ENCODE peak calls at places on chromosomes 3 and 15, in six cellular contexts. One of them, this sample, is unnamed.

GRCh38 chr3:124075758-124076157 is 83.8 kb upstream of the ROPN1 start:
- DNase-seq in GM06990: no peak
- DNase-seq in right atrium auricular region: no peak
- DNase-seq in spleen: peak; percentile 77
- DNase-seq in psoas muscle: peak; percentile 48
- DNase-seq in astrocyte of the cerebellum: no peak
- DNase-seq in this sample: no peak

GRCh38 chr3:140384028-140384771 is 293.7 kb upstream of the TRIM42 start:
- DNase-seq in GM06990: no peak
- DNase-seq in spleen: no peak
- DNase-seq in astrocyte of the cerebellum: no peak
- DNase-seq in right atrium auricular region: no peak
- DNase-seq in psoas muscle: no peak
- DNase-seq in this sample: no peak

GRCh38 chr15:63896336-63897115 is 62.8 kb upstream of the HERC1 start:
- DNase-seq in spleen: peak; percentile 81
- DNase-seq in astrocyte of the cerebellum: peak; percentile 38
- DNase-seq in psoas muscle: peak; percentile 72
- DNase-seq in right atrium auricular region: no peak
- DNase-seq in GM06990: peak; percentile 74
- DNase-seq in this sample: no peak

GRCh38 chr3:94694894-94695293 is 632.0 kb downstream of the NSUN3 start:
- DNase-seq in astrocyte of the cerebellum: no peak
- DNase-seq in spleen: no peak
- DNase-seq in right atrium auricular region: no peak
- DNase-seq in GM06990: no peak
- DNase-seq in psoas muscle: no peak
- DNase-seq in this sample: no peak

GRCh38 chr3:11654166-11654565 is 10.5 kb upstream of the VGLL4 start:
- DNase-seq in astrocyte of the cerebellum: no peak
- DNase-seq in right atrium auricular region: no peak
- DNase-seq in spleen: no peak
- DNase-seq in GM06990: no peak
- DNase-seq in psoas muscle: no peak
- DNase-seq in this sample: no peak

GRCh38 chr3:25663324-25664065 is 1.2 kb downstream of the TOP2B start:
- DNase-seq in astrocyte of the cerebellum: no peak
- DNase-seq in psoas muscle: no peak
- DNase-seq in spleen: no peak
- DNase-seq in GM06990: peak; percentile 35
- DNase-seq in right atrium auricular region: no peak
- DNase-seq in this sample: no peak

GRCh38 chr3:185764168-185764988 is 60.5 kb downstream of the IGF2BP2 start:
- DNase-seq in right atrium auricular region: no peak
- DNase-seq in spleen: no peak
- DNase-seq in astrocyte of the cerebellum: no peak
- DNase-seq in GM06990: no peak
- DNase-seq in psoas muscle: no peak
- DNase-seq in this sample: no peak

GRCh38 chr3:18438586-18438985 is 13.4 kb upstream of the SATB1 start:
- DNase-seq in spleen: peak; percentile 78
- DNase-seq in psoas muscle: no peak
- DNase-seq in right atrium auricular region: no peak
- DNase-seq in GM06990: no peak
- DNase-seq in astrocyte of the cerebellum: no peak
- DNase-seq in this sample: no peak

GRCh38 chr3:171806200-171807128 is 3.8 kb downstream of the PLD1 start:
- DNase-seq in right atrium auricular region: no peak
- DNase-seq in spleen: no peak
- DNase-seq in psoas muscle: no peak
- DNase-seq in astrocyte of the cerebellum: no peak
- DNase-seq in GM06990: no peak
- DNase-seq in this sample: peak; percentile 83

GRCh38 chr3:155455765-155456164 is 162.3 kb upstream of the STRIT1 start:
- DNase-seq in psoas muscle: no peak
- DNase-seq in right atrium auricular region: no peak
- DNase-seq in astrocyte of the cerebellum: no peak
- DNase-seq in spleen: no peak
- DNase-seq in GM06990: no peak
- DNase-seq in this sample: no peak

DNA sequence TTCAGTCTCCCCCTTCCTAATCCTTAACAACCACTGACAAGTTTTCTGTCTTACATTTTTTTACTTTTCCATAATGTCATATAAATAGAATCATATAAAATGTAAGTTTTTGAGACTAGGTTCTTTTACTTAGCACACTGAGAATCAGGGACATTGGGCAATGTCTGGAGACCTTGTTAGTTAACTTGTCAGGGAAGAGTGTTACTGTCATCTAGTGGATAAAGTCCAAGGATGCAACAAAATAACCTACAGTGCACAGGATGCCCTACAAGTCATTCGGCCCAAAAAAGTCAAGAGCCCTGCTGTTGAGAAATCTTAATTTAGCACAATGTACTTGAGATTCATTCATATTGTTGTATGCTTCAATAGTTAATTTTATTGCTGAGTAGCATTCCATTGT is 95.6 kb upstream of the MCTP2 start:
- DNase-seq in GM06990: no peak
- DNase-seq in spleen: no peak
- DNase-seq in right atrium auricular region: no peak
- DNase-seq in psoas muscle: no peak
- DNase-seq in astrocyte of the cerebellum: no peak
- DNase-seq in this sample: no peak
- TF ChIP-seq CTCF in GM06990: no peak
- TF ChIP-seq CTCF in spleen: no peak
- TF ChIP-seq CTCF in right atrium auricular region: no peak
- TF ChIP-seq CTCF in psoas muscle: no peak
- TF ChIP-seq CTCF in astrocyte of the cerebellum: no peak
- TF ChIP-seq CTCF in this sample: no peak

DNA sequence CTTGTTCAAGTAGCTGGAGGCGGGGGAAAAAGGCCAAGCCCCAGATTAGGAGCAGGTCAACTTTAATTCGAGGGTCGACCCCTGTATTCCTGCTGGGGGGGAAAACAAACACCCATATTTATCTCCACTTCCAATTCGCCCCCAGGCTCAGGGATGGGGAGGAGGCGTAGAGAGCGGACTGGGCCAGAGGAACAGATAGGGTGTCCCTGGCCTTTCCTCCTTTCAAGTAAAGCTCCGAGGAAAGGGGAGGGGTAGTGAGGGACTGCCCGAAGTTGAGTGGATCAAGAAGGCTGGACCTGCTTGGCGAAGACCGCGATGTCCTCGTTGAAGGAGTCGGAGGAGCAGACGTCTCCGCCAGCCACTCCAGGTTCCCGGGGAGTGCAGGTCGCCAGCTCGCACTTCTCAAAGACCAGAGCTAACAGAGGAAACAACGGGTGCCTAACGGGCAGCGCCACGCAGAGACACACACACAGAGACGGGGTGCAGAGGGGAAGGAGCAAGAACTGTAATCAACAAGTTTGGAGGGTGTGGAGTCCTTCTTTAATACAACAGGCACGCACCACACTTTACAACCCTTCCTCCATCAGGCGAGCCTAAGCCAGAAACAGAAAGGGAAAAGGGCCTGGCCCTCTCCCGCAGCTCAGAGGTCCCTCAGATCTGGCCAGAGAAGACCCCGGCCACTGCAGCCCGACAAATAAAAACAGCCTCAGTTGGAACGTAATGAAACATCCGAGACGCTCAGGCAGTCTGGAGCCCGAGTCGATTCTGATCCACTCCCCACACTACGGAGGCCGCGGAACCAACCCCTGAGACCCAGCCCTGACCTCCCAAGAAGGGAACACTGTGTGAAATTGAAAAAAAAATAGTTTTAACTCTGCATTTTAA is 4.1 kb downstream of the MEIS2 start:
- DNase-seq in right atrium auricular region: no peak
- DNase-seq in spleen: peak; percentile 69
- DNase-seq in GM06990: no peak
- DNase-seq in astrocyte of the cerebellum: no peak
- DNase-seq in psoas muscle: no peak
- DNase-seq in this sample: no peak
- H3K4me3 ChIP-seq in right atrium auricular region: peak overlapping the region; percentile 58
- H3K4me3 ChIP-seq in spleen: peak overlapping the region; percentile 56
- H3K4me3 ChIP-seq in GM06990: peak overlapping the region; percentile 88
- H3K4me3 ChIP-seq in astrocyte of the cerebellum: peak overlapping the region; percentile 88
- H3K4me3 ChIP-seq in psoas muscle: peak overlapping the region; percentile 89
- H3K4me3 ChIP-seq in this sample: peak overlapping the region; percentile 93

DNA sequence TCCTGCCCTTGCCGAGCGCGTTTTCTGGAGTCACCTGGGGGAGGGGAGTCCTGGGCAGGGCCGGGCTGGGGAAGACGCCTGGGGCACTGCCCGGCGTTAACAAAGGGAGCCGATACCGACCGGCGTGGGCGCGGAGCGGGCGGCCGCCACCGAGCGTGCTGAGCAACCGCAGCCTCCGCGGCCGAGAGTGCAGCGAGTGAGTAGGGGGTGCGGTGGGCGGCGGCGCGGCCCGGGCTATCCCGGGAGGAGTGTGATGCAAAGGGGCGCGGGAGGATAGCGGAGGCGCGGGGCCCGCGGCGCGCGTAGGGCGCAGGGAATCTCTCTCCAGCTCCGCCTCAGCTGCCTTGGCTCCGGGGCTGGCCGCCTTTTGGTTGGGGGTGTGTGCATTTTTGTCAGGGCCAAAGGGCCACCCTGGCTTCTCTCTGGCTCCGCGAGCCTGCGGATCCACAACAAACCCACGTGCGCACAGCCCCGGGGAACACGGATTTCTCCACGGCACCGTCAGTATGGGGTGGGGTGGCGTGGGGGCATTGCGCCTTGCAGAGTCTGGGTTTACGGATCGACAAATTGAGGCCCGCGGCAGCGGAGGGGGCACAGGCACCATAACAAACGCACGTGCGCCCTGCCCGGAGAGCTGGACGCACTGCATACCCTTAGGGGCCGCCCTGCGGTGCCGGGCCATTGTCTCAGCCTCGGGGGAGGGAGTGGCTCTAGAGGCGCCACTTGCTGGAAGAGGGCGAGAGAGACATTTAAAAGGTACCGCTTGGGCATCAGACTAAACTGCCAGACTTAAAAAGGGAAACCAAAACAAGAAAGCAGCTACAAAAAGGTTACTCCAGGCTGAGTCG is 537 bp downstream of the ST6GAL1 start:
- DNase-seq in psoas muscle: peak; percentile 62
- DNase-seq in astrocyte of the cerebellum: no peak
- DNase-seq in GM06990: peak; percentile 83
- DNase-seq in right atrium auricular region: no peak
- DNase-seq in spleen: peak; percentile 95
- DNase-seq in this sample: no peak
- TF ChIP-seq CTCF in psoas muscle: peak; percentile 14
- TF ChIP-seq CTCF in astrocyte of the cerebellum: no peak
- TF ChIP-seq CTCF in GM06990: peak; percentile 49
- TF ChIP-seq CTCF in right atrium auricular region: no peak
- TF ChIP-seq CTCF in spleen: peak; percentile 34
- TF ChIP-seq CTCF in this sample: peak; percentile 14

GRCh38 chr15:33524274-33524673 is 213.5 kb downstream of the RYR3 start:
- DNase-seq in GM06990: no peak
- DNase-seq in spleen: no peak
- DNase-seq in psoas muscle: no peak
- DNase-seq in astrocyte of the cerebellum: no peak
- DNase-seq in right atrium auricular region: no peak
- DNase-seq in this sample: no peak
- H3K4me3 ChIP-seq in GM06990: no peak overlapping the region
- H3K4me3 ChIP-seq in spleen: no peak overlapping the region
- H3K4me3 ChIP-seq in psoas muscle: no peak overlapping the region
- H3K4me3 ChIP-seq in astrocyte of the cerebellum: no peak overlapping the region
- H3K4me3 ChIP-seq in right atrium auricular region: no peak overlapping the region
- H3K4me3 ChIP-seq in this sample: no peak overlapping the region

GRCh38 chr3:116179091-116179490 is 266.2 kb downstream of the LSAMP start:
- DNase-seq in psoas muscle: no peak
- DNase-seq in spleen: no peak
- DNase-seq in astrocyte of the cerebellum: peak; percentile 95
- DNase-seq in right atrium auricular region: no peak
- DNase-seq in GM06990: peak; percentile 9
- DNase-seq in this sample: no peak
- TF ChIP-seq CTCF in psoas muscle: no peak
- TF ChIP-seq CTCF in spleen: no peak
- TF ChIP-seq CTCF in astrocyte of the cerebellum: no peak
- TF ChIP-seq CTCF in right atrium auricular region: no peak
- TF ChIP-seq CTCF in GM06990: no peak
- TF ChIP-seq CTCF in this sample: no peak

GRCh38 chr3:107954845-107955244 is 136.0 kb downstream of the CD47 start:
- DNase-seq in astrocyte of the cerebellum: no peak
- DNase-seq in spleen: no peak
- DNase-seq in right atrium auricular region: no peak
- DNase-seq in psoas muscle: no peak
- DNase-seq in GM06990: no peak
- DNase-seq in this sample: no peak

GRCh38 chr3:107959767-107960166 is 131.1 kb downstream of the CD47 start:
- DNase-seq in spleen: no peak
- DNase-seq in astrocyte of the cerebellum: no peak
- DNase-seq in right atrium auricular region: no peak
- DNase-seq in psoas muscle: no peak
- DNase-seq in GM06990: no peak
- DNase-seq in this sample: no peak

GRCh38 chr3:107958151-107958550 is 132.7 kb downstream of the CD47 start:
- DNase-seq in GM06990: no peak
- DNase-seq in psoas muscle: no peak
- DNase-seq in spleen: no peak
- DNase-seq in astrocyte of the cerebellum: no peak
- DNase-seq in right atrium auricular region: no peak
- DNase-seq in this sample: no peak

GRCh38 chr3:107957506-107957905 is 133.3 kb downstream of the CD47 start:
- DNase-seq in astrocyte of the cerebellum: no peak
- DNase-seq in psoas muscle: no peak
- DNase-seq in spleen: no peak
- DNase-seq in GM06990: no peak
- DNase-seq in right atrium auricular region: no peak
- DNase-seq in this sample: no peak

DNA sequence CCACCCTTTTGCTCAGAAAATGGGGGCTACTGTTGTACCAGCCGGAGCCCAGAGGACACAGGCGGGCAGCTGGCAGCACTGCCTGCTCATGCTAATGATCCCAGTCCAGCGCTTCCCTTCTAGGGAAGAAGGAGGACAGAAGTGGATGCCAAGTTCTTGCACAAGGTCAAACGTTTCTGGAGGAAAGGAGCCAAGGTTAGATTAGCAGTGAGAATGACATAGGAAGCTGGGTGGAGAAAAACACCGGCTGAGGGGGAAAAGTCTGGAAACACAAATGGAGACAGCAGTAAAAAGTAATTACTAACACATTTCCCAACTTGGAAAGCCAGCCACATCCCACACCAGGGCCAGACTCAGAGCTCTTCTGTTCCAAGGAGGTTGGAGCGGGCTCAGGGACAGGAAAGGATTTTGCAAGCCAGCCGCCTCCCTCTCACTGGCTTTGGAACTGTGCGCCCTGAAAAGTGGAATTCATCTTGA is 133.8 kb downstream of the CD47 start:
- DNase-seq in psoas muscle: peak; percentile 78
- DNase-seq in astrocyte of the cerebellum: no peak
- DNase-seq in right atrium auricular region: peak; percentile 93
- DNase-seq in spleen: no peak
- DNase-seq in GM06990: no peak
- DNase-seq in this sample: no peak
- H3K4me3 ChIP-seq in psoas muscle: peak overlapping the region; percentile 44
- H3K4me3 ChIP-seq in astrocyte of the cerebellum: no peak overlapping the region
- H3K4me3 ChIP-seq in right atrium auricular region: no peak overlapping the region
- H3K4me3 ChIP-seq in spleen: no peak overlapping the region
- H3K4me3 ChIP-seq in GM06990: no peak overlapping the region
- H3K4me3 ChIP-seq in this sample: no peak overlapping the region

This sample was measured in AG04449.